ENCODE peak calls at places on chromosomes 13 and 19, in four cellular contexts. Q is IMR-90, L is H1, C is H9. H is an unnamed sample. For H3K4me1, the result is how much of the 10 kb centered on the place peaks cover.

GRCh38 chr19:27691991-27692390 is 1521.0 kb downstream of the UQCRFS1 start:
- DNase-seq in C (no peak), Q (no peak), L (no peak), H (no peak)

GRCh38 chr13:27281420-27281819 is 10.8 kb downstream of the RASL11A start:
- DNase-seq in L (no peak), Q (no peak), C (no peak), H (no peak)

GRCh38 chr19:43474986-43475705 is 9.7 kb upstream of the LYPD3 start:
- DNase-seq in C (peak), L (peak), Q (peak), H (peak)

GRCh38 chr13:20387441-20387971 is 138.2 kb downstream of the CRYL1 start:
- DNase-seq in C (no peak), L (no peak), Q (peak), H (no peak)

GRCh38 chr13:113526466-113527220 is 36.1 kb upstream of the DCUN1D2 start:
- DNase-seq in L (no peak), C (no peak), Q (no peak), H (no peak)

GRCh38 chr19:57068326-57068725 is 51.5 kb upstream of the USP29 start:
- DNase-seq in Q (no peak), C (no peak), L (no peak), H (no peak)

GRCh38 chr19:679418-680286 is 3.5 kb downstream of the FSTL3 start:
- DNase-seq in C (peak), Q (peak), L (no peak), H (peak)

GRCh38 chr13:71417205-71417604 is 449.8 kb downstream of the DACH1 start:
- DNase-seq in C (no peak), L (no peak), Q (peak), H (peak)

GRCh38 chr13:80962855-80963254 is 621.9 kb upstream of the SPRY2 start:
- DNase-seq in Q (no peak), C (no peak), L (no peak), H (no peak)

GRCh38 chr19:4234142-4234861 is 5.0 kb downstream of the EBI3 start:
- DNase-seq in C (no peak), Q (no peak), L (no peak), H (peak)

GRCh38 chr13:24176351-24177101 is 16.0 kb downstream of the SPATA13 start:
- DNase-seq in C (no peak), L (no peak), Q (no peak), H (no peak)

GRCh38 chr13:39381456-39381855 is 221.5 kb downstream of the LHFPL6 start:
- DNase-seq in L (no peak), C (no peak), Q (no peak), H (no peak)

GRCh38 chr13:90792335-90792734 is 555.2 kb upstream of the MIR17HG start:
- DNase-seq in L (no peak), Q (no peak), C (no peak), H (no peak)

GRCh38 chr13:22080832-22081231 is 410.0 kb downstream of the FGF9 start:
- DNase-seq in C (peak), L (no peak), Q (no peak), H (no peak)

GRCh38 chr13:73861136-73861535 is 273.1 kb downstream of the KLF12 start:
- DNase-seq in L (no peak), C (no peak), Q (no peak), H (no peak)

GRCh38 chr13:73860501-73860900 is 273.7 kb downstream of the KLF12 start:
- DNase-seq in Q (no peak), C (no peak), L (no peak), H (no peak)

GRCh38 chr13:73859841-73860240 is 274.4 kb downstream of the KLF12 start:
- DNase-seq in C (no peak), L (no peak), Q (no peak), H (no peak)

GRCh38 chr13:73857106-73857505 is 277.1 kb downstream of the KLF12 start:
- DNase-seq in Q (no peak), C (no peak), L (no peak), H (no peak)
- H3K4me1 ChIP-seq in Q (under half), C (under half), L (under half), H (under half)

DNA sequence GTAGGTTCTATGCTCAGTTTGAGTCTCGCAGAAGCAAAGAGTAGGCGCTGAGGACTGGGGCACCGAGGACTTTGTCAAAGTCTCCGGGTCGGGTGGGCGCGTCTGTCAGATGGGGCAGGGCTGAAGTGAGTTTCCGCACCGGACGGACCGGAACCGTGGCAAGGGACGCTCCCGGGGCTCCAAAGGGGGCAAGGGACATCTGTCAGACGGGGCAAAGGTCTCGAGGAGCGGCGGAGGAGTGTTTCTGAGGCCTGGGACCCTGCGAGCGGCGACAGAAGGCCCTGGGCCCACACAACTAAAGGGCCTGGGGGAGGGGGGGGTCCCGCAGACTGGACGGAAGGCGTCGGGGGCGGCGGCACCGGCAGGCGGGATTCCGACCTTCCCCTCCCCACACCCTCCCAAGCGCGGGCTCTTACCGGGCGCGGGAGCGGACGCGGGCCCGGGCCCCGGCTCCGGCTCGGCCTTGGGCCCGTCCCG is 13.3 kb upstream of the AKAP8L start:
- DNase-seq in Q (no peak), C (no peak), L (no peak), H (no peak)
- H2AFZ ChIP-seq in Q (peak), C (no peak), L (no peak), H (no peak)

DNA sequence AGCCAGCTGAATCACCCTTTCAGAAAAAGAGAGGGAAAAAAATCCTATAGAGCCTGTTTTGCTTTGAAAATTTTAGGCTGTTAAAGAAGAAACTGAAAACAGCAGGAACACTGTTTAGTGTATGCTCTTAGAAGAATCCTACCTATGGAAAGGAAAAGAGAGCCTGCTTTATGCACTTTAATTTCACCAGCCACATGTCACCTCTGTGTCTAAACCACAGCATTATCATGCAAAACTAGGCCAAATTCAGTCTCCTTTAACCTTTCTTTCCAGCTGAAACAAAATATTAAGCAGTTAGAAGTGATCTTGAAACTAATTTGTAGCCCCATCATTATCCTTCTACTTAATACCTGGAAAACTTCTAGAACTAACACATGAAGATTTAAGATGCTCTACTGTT is 97.2 kb upstream of the MAB21L1 start:
- DNase-seq in Q (no peak), C (no peak), L (no peak), H (no peak)
- H2BK15ac ChIP-seq in Q (no peak), C (no peak), L (no peak), H (no peak)

GRCh38 chr19:11141937-11142527 is 13.6 kb downstream of the SPC24 start:
- DNase-seq in L (no peak), C (peak), Q (no peak), H (peak)

GRCh38 chr19:11137542-11138384 is 17.8 kb downstream of the SPC24 start:
- DNase-seq in L (no peak), Q (peak), C (peak), H (peak)

GRCh38 chr19:11140896-11141295 is 14.7 kb downstream of the SPC24 start:
- DNase-seq in L (no peak), C (no peak), Q (no peak), H (no peak)

GRCh38 chr19:11136400-11137101 is 19.0 kb downstream of the SPC24 start:
- DNase-seq in Q (no peak), C (no peak), L (no peak), H (peak)

DNA sequence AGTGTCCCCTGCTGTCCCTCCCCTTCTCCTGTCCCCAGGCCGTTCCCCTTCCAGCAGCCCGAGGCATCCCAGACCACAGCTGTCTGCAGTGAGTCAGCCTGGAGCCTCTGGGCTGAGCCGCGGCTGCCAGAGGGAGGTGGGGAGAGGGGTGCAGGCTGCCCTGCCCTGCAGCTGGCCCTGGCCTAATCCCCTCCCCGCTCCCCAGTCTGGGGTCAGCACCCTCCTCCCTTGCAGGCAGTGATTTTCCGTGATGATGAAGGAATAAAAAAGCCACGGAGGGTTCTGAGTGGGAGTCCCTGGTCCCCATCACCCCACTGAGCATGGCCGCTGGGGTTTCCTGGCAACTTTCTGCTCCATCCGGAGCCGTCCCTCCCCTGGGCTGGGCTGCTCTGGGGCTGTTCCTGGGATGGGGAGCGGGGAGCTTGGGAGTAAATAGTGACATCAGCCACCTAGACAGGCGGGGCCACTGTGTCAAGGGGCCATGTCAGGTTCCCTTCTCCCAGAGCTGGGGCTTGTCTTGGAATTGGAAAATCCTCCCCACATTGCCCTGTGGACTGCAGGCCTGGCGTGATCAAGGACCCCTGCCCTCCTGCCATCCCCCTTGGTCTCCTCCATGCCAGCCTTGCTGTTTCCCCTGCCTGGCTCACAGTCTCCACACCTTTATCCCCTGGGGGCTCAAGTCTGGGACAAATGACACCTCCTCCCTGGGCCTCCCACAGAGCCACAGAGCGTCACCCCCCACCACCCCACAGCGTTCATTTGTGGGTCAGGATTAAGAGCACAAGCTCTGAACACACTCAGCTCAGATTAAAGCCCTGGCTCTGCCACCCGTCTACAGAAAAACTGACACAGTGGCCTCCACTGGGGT is 16.7 kb downstream of the SPC24 start:
- DNase-seq in Q (peak), L (no peak), C (peak), H (peak)
- H3K4me1 ChIP-seq in Q (under half), L (under half), C (under half), H (under half)

GRCh38 chr13:89486721-89487120 is 1815.5 kb downstream of the SLITRK5 start:
- DNase-seq in L (no peak), Q (no peak), C (no peak), H (no peak)

GRCh38 chr13:89490661-89491060 is 1819.5 kb downstream of the SLITRK5 start:
- DNase-seq in L (no peak), C (no peak), Q (no peak), H (peak)

GRCh38 chr13:89486065-89486464 is 1814.9 kb downstream of the SLITRK5 start:
- DNase-seq in C (no peak), Q (no peak), L (no peak), H (no peak)
- H2AFZ ChIP-seq in C (no peak), Q (no peak), L (no peak), H (no peak)

DNA sequence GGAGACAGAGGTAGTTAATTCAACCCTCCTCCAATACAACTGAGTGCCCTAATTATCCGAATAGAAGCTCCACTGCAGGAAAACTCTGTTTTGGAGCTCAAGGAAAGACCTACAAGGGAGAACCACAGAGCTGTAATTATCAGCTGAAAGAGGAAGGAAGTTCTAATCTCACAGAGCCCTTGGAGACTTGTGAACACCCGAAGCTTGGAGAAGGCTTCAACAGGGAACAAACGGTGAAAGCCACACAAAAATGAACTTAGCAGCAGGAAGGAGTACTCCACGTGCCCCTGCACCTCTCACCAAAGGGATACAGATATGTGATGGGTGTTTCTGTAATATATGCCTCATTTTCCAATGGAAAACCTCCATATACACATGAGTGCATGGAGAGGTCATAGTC is 61.1 kb downstream of the IRS2 start:
- DNase-seq in Q (no peak), C (no peak), L (no peak), H (no peak)
- H2BK15ac ChIP-seq in Q (no peak), C (no peak), L (no peak), H (no peak)

GRCh38 chr19:10201176-10201575 is 6.4 kb upstream of the DNMT1 start:
- DNase-seq in L (no peak), C (no peak), Q (no peak), H (no peak)
- H3K4me1 ChIP-seq in L (under half), C (under half), Q (under half), H (under half)

GRCh38 chr19:2494447-2495129 is 18.7 kb downstream of the GADD45B start:
- DNase-seq in C (no peak), L (no peak), Q (peak), H (peak)

GRCh38 chr19:2494084-2494446 is 18.1 kb downstream of the GADD45B start:
- DNase-seq in Q (peak), L (no peak), C (no peak), H (peak)

GRCh38 chr19:2495651-2496316 is 19.9 kb downstream of the GADD45B start:
- DNase-seq in C (no peak), Q (no peak), L (no peak), H (peak)

GRCh38 chr19:2497186-2497585 is 21.3 kb downstream of the GADD45B start:
- DNase-seq in L (no peak), C (no peak), Q (no peak), H (no peak)

DNA sequence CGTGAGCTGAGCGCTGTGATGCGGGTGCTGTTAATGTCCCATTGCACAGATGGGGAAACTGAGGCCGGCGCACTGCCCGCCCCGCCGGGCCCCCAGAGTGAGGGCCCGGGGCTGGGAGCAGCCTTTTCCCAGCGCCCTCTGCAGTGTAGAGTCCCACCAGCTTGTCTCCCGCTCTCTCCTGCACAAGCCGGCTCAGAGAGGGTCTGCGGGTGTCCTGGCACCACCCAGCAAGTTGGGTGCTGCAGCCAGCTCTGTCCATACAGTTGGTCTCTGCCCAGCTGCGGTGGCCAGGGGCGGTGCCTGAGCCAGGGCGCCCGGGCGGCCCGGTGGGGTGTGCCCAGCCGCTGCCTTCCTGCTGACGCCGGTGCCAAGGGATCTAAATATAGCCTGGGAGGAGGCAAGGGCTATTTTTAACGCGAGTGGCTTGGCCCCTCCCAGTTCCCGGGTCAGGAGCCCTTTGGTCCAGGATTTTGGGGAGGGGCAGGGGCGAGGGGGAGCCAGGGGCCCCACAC is 19.3 kb downstream of the GADD45B start:
- DNase-seq in C (no peak), Q (peak), L (no peak), H (peak)
- H2AFZ ChIP-seq in C (no peak), Q (peak), L (no peak), H (peak)

GRCh38 chr19:18437481-18438330 is at the start of gene ISYNA1:
- DNase-seq in L (no peak), C (peak), Q (peak), H (peak)
- H2BK15ac ChIP-seq in L (peak), C (no peak), Q (peak), H (peak)

GRCh38 chr13:110627351-110627750 is 12.0 kb downstream of the NAXD start:
- DNase-seq in L (no peak), C (no peak), Q (no peak), H (no peak)
- H3K4me1 ChIP-seq in L (under half), C (under half), Q (under half), H (under half)